ENCODE peak calls at places on chromosomes 7 and 10, in five cellular contexts. One of them, this sample, is unnamed.

GRCh38 chr10:46539596-46540411 is 16.7 kb downstream of the GPRIN2 start:
- DNase-seq in HAP-1: peak; percentile 7
- DNase-seq in smooth muscle cell of the brain vasculature: peak; percentile 56
- DNase-seq in ureter: no peak
- DNase-seq in GM23338: no peak
- DNase-seq in this sample: no peak

GRCh38 chr7:106420210-106420609 is 135.4 kb upstream of the NAMPT start:
- DNase-seq in HAP-1: no peak
- DNase-seq in smooth muscle cell of the brain vasculature: no peak
- DNase-seq in GM23338: no peak
- DNase-seq in ureter: no peak
- DNase-seq in this sample: no peak

GRCh38 chr10:132458595-132459251 is 61.7 kb downstream of the PWWP2B start:
- DNase-seq in GM23338: peak; percentile 78
- DNase-seq in smooth muscle cell of the brain vasculature: no peak
- DNase-seq in HAP-1: peak; percentile 82
- DNase-seq in ureter: peak; percentile 63
- DNase-seq in this sample: no peak

GRCh38 chr10:119246862-119247549 is 39.6 kb downstream of the GRK5 start:
- DNase-seq in GM23338: no peak
- DNase-seq in smooth muscle cell of the brain vasculature: peak; percentile 46
- DNase-seq in HAP-1: no peak
- DNase-seq in ureter: no peak
- DNase-seq in this sample: no peak

GRCh38 chr7:14195079-14195478 is 205.6 kb upstream of the ETV1 start:
- DNase-seq in HAP-1: no peak
- DNase-seq in smooth muscle cell of the brain vasculature: no peak
- DNase-seq in GM23338: peak; percentile 5
- DNase-seq in ureter: no peak
- DNase-seq in this sample: no peak

GRCh38 chr7:6242561-6242960 is 29.9 kb downstream of the CYTH3 start:
- DNase-seq in smooth muscle cell of the brain vasculature: no peak
- DNase-seq in GM23338: no peak
- DNase-seq in ureter: no peak
- DNase-seq in HAP-1: no peak
- DNase-seq in this sample: no peak

GRCh38 chr7:142535123-142535779 is 214.0 kb upstream of the PRSS1 start:
- DNase-seq in ureter: peak; percentile 65
- DNase-seq in smooth muscle cell of the brain vasculature: peak; percentile 80
- DNase-seq in HAP-1: peak; percentile 74
- DNase-seq in GM23338: peak; percentile 94
- DNase-seq in this sample: peak; percentile 63

GRCh38 chr10:84196941-84197340 is 2.6 kb downstream of the CDHR1 start:
- DNase-seq in GM23338: no peak
- DNase-seq in smooth muscle cell of the brain vasculature: no peak
- DNase-seq in HAP-1: no peak
- DNase-seq in ureter: no peak
- DNase-seq in this sample: no peak

GRCh38 chr7:98733036-98733435 is 116.0 kb downstream of the NPTX2 start:
- DNase-seq in ureter: no peak
- DNase-seq in GM23338: peak; percentile 93
- DNase-seq in HAP-1: peak; percentile 80
- DNase-seq in smooth muscle cell of the brain vasculature: no peak
- DNase-seq in this sample: no peak

GRCh38 chr7:142804715-142805114 is 33.9 kb downstream of the PRSS2 start:
- DNase-seq in ureter: no peak
- DNase-seq in HAP-1: no peak
- DNase-seq in smooth muscle cell of the brain vasculature: no peak
- DNase-seq in GM23338: no peak
- DNase-seq in this sample: no peak

GRCh38 chr10:30587522-30588031 is 42.0 kb downstream of the LYZL2 start:
- DNase-seq in ureter: no peak
- DNase-seq in GM23338: peak; percentile 61
- DNase-seq in HAP-1: no peak
- DNase-seq in smooth muscle cell of the brain vasculature: no peak
- DNase-seq in this sample: no peak

GRCh38 chr10:44925224-44925623 is 14.1 kb downstream of the TMEM72 start:
- DNase-seq in smooth muscle cell of the brain vasculature: no peak
- DNase-seq in ureter: no peak
- DNase-seq in GM23338: peak; percentile 89
- DNase-seq in HAP-1: peak; percentile 39
- DNase-seq in this sample: peak; percentile 66

GRCh38 chr10:71561003-71561577 is 158.5 kb downstream of the C10orf105 start:
- DNase-seq in HAP-1: no peak
- DNase-seq in ureter: peak; percentile 58
- DNase-seq in smooth muscle cell of the brain vasculature: no peak
- DNase-seq in GM23338: no peak
- DNase-seq in this sample: no peak

GRCh38 chr10:125008689-125009579 is 67.0 kb downstream of the ZRANB1 start:
- DNase-seq in HAP-1: no peak
- DNase-seq in ureter: no peak
- DNase-seq in GM23338: peak; percentile 60
- DNase-seq in smooth muscle cell of the brain vasculature: no peak
- DNase-seq in this sample: no peak

GRCh38 chr10:101354584-101355070 is 662 bp downstream of the BTRC start:
- DNase-seq in HAP-1: no peak
- DNase-seq in smooth muscle cell of the brain vasculature: no peak
- DNase-seq in ureter: no peak
- DNase-seq in GM23338: no peak
- DNase-seq in this sample: peak; percentile 11

GRCh38 chr7:22141355-22141754 is 195.7 kb upstream of the CDCA7L start:
- DNase-seq in ureter: no peak
- DNase-seq in smooth muscle cell of the brain vasculature: no peak
- DNase-seq in GM23338: no peak
- DNase-seq in HAP-1: no peak
- DNase-seq in this sample: no peak

GRCh38 chr10:8369666-8370065 is 315.2 kb downstream of the GATA3 start:
- DNase-seq in HAP-1: no peak
- DNase-seq in smooth muscle cell of the brain vasculature: no peak
- DNase-seq in GM23338: no peak
- DNase-seq in ureter: no peak
- DNase-seq in this sample: no peak

GRCh38 chr7:39086638-39087360 is 109.1 kb downstream of the POU6F2 start:
- DNase-seq in smooth muscle cell of the brain vasculature: no peak
- DNase-seq in HAP-1: peak; percentile 26
- DNase-seq in ureter: no peak
- DNase-seq in GM23338: no peak
- DNase-seq in this sample: no peak

GRCh38 chr7:54349259-54349658 is 192.9 kb upstream of the VSTM2A start:
- DNase-seq in GM23338: no peak
- DNase-seq in smooth muscle cell of the brain vasculature: no peak
- DNase-seq in ureter: no peak
- DNase-seq in HAP-1: no peak
- DNase-seq in this sample: no peak

GRCh38 chr10:105056413-105056812 is 415.3 kb downstream of the SORCS3 start:
- DNase-seq in HAP-1: no peak
- DNase-seq in smooth muscle cell of the brain vasculature: no peak
- DNase-seq in GM23338: no peak
- DNase-seq in ureter: no peak
- DNase-seq in this sample: no peak

GRCh38 chr10:106609466-106609865 is 555.0 kb downstream of the SORCS1 start:
- DNase-seq in HAP-1: no peak
- DNase-seq in GM23338: no peak
- DNase-seq in smooth muscle cell of the brain vasculature: no peak
- DNase-seq in ureter: no peak
- DNase-seq in this sample: no peak

GRCh38 chr10:99344715-99345114 is 15.6 kb downstream of the CNNM1 start:
- DNase-seq in ureter: no peak
- DNase-seq in GM23338: no peak
- DNase-seq in smooth muscle cell of the brain vasculature: no peak
- DNase-seq in HAP-1: no peak
- DNase-seq in this sample: no peak

GRCh38 chr10:73083234-73083633 is 13.4 kb downstream of the P4HA1 start:
- DNase-seq in HAP-1: no peak
- DNase-seq in smooth muscle cell of the brain vasculature: no peak
- DNase-seq in GM23338: no peak
- DNase-seq in ureter: no peak
- DNase-seq in this sample: no peak